ENCODE peak calls at places on chromosomes 4 and X, in nine cellular contexts. P, C, E, Y, B, V, D, S and H are unnamed samples.

GRCh38 chrX:110180176-110180927 is 137.5 kb downstream of the AMMECR1 start:
- DNase-seq in Y (peak), B (no peak), D (peak), S (no peak), P (no peak), E (no peak), C (peak), V (no peak), H (peak)

GRCh38 chrX:19751068-19751467 is 136.3 kb downstream of the SH3KBP1 start:
- DNase-seq in B (no peak), Y (no peak), P (no peak), E (no peak), S (no peak), D (no peak), V (no peak), C (no peak), H (no peak)

GRCh38 chr4:53863731-53864130 is 200.7 kb downstream of the CHIC2 start:
- DNase-seq in D (no peak), B (no peak), S (no peak), E (no peak), P (no peak), V (no peak), C (peak), Y (no peak), H (no peak)

GRCh38 chr4:150082241-150082640 is 4.0 kb downstream of the DCLK2 start:
- DNase-seq in D (no peak), E (no peak), Y (no peak), P (no peak), C (no peak), B (no peak), V (no peak), S (no peak), H (no peak)

GRCh38 chr4:52173470-52174055 is 122.5 kb downstream of the SPATA18 start:
- DNase-seq in C (peak), P (no peak), V (no peak), S (no peak), E (no peak), D (no peak), Y (no peak), B (no peak), H (no peak)

GRCh38 chrX:38052096-38052495 is 45.7 kb downstream of the SYTL5 start:
- DNase-seq in E (no peak), P (no peak), V (no peak), C (no peak), Y (no peak), D (peak), S (no peak), B (peak), H (peak)

GRCh38 chr4:79049840-79050520 is 110.7 kb upstream of the PAQR3 start:
- DNase-seq in C (no peak), P (no peak), V (no peak), E (no peak), D (no peak), B (peak), S (no peak), Y (no peak), H (no peak)

GRCh38 chr4:80036949-80037348 is 36.1 kb downstream of the ANTXR2 start:
- DNase-seq in Y (no peak), C (no peak), S (no peak), E (no peak), B (no peak), D (no peak), P (no peak), V (no peak), H (no peak)

GRCh38 chr4:75158451-75158850 is 225.5 kb downstream of the PARM1 start:
- DNase-seq in D (no peak), P (no peak), C (no peak), Y (no peak), B (no peak), S (no peak), E (no peak), V (no peak), H (no peak)

GRCh38 chrX:138485767-138486166 is 225.8 kb downstream of the FGF13 start:
- DNase-seq in E (no peak), C (no peak), S (no peak), V (no peak), D (no peak), P (no peak), B (no peak), Y (no peak), H (no peak)

GRCh38 chrX:135737361-135738071 is 24.1 kb downstream of the CT45A1 start:
- DNase-seq in V (no peak), Y (no peak), E (no peak), B (peak), D (peak), P (no peak), C (no peak), S (no peak), H (no peak)

GRCh38 chr4:119097282-119097900 is 38.2 kb upstream of the MYOZ2 start:
- DNase-seq in D (no peak), B (no peak), C (no peak), V (no peak), S (no peak), Y (no peak), E (no peak), P (no peak), H (no peak)

GRCh38 chr4:122928930-122929329 is 6.5 kb upstream of the NUDT6 start:
- DNase-seq in D (no peak), S (no peak), C (no peak), P (no peak), V (no peak), Y (no peak), B (no peak), E (no peak), H (no peak)

GRCh38 chr4:48180234-48180633 is 46.2 kb upstream of the TXK start:
- DNase-seq in B (peak), D (no peak), P (no peak), S (no peak), Y (no peak), E (no peak), V (no peak), C (no peak), H (no peak)

GRCh38 chr4:173463816-173464215 is 64.9 kb upstream of the SCRG1 start:
- DNase-seq in S (no peak), D (no peak), C (no peak), V (no peak), P (no peak), B (no peak), Y (no peak), E (no peak), H (no peak)
- TF ChIP-seq POLR2A in S (no peak), D (no peak), C (no peak), V (no peak), P (no peak), B (no peak), Y (no peak), E (no peak), H (no peak)

DNA sequence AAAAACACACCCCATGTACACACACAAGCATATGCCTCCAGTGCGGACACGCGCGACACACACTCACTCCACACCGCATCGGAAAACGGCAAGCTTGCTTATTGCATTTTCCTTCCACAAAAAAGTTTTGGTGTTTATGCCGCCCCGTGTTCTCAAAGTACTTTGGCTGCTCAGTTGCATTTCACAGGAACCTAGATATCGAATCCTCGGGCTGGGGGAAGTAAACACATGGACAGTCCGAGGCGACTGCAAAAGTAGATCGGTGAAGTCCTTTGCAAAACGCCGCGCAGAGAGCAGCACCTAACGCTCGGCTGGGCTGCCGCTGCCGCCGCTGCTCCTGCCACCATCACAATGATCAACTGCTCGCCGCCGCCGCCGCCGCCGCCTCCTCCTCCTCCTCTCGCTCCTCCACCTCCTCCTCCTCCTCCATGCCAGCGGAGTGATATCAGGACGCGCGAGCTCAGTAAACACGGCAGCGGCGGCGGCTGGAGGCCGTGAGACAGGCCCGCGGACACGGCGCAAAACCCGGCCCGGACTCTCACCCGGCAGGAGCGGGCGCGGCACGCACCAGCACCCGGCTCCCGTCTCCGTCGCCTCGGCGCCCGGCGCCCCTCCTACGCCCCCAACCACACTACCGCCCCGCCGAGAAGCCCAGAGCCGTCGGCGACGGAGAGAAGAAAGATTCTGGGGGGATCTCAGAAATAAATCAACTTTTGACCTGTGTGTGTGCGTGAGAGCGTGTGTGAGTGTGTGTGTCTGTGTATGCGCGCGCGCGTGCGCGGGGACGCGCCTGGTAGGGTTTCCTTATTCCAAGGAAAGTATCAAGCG is at the start of gene MAML3:
- DNase-seq in S (peak), Y (peak), C (peak), E (peak), V (peak), B (peak), P (peak), D (peak), H (peak)
- TF ChIP-seq POLR2A in S (no peak), Y (peak), C (peak), E (peak), V (peak), B (peak), P (peak), D (no peak), H (peak)

GRCh38 chr4:55948726-55949479 is at the start of gene CEP135:
- DNase-seq in V (peak), C (peak), P (peak), S (peak), D (peak), E (peak), Y (peak), B (peak), H (peak)

GRCh38 chr4:55951191-55951922 is 2.6 kb downstream of the CEP135 start:
- DNase-seq in E (no peak), V (no peak), Y (no peak), B (no peak), S (no peak), C (no peak), P (no peak), D (no peak), H (no peak)

GRCh38 chr4:55947254-55947882 is 1.4 kb upstream of the CEP135 start:
- DNase-seq in P (no peak), C (no peak), S (peak), D (no peak), E (no peak), V (no peak), B (peak), Y (no peak), H (no peak)

GRCh38 chr4:55949480-55949802 is 696 bp downstream of the CEP135 start:
- DNase-seq in V (no peak), C (no peak), B (no peak), D (no peak), P (no peak), Y (no peak), S (no peak), E (no peak), H (peak)

GRCh38 chr4:55947912-55948725 is 626 bp upstream of the CEP135 start:
- DNase-seq in Y (no peak), E (no peak), V (peak), P (no peak), S (no peak), B (peak), D (peak), C (no peak), H (peak)
- TF ChIP-seq POLR2A in Y (no peak), E (no peak), V (no peak), P (no peak), S (peak), B (no peak), D (no peak), C (no peak), H (no peak)

GRCh38 chr4:87073570-87074470 is 139.0 kb downstream of the AFF1 start:
- DNase-seq in Y (no peak), V (no peak), B (no peak), E (no peak), P (peak), S (peak), C (no peak), D (no peak), H (no peak)
- TF ChIP-seq POLR2A in Y (no peak), V (no peak), B (no peak), E (no peak), P (no peak), S (peak), C (no peak), D (no peak), H (no peak)

DNA sequence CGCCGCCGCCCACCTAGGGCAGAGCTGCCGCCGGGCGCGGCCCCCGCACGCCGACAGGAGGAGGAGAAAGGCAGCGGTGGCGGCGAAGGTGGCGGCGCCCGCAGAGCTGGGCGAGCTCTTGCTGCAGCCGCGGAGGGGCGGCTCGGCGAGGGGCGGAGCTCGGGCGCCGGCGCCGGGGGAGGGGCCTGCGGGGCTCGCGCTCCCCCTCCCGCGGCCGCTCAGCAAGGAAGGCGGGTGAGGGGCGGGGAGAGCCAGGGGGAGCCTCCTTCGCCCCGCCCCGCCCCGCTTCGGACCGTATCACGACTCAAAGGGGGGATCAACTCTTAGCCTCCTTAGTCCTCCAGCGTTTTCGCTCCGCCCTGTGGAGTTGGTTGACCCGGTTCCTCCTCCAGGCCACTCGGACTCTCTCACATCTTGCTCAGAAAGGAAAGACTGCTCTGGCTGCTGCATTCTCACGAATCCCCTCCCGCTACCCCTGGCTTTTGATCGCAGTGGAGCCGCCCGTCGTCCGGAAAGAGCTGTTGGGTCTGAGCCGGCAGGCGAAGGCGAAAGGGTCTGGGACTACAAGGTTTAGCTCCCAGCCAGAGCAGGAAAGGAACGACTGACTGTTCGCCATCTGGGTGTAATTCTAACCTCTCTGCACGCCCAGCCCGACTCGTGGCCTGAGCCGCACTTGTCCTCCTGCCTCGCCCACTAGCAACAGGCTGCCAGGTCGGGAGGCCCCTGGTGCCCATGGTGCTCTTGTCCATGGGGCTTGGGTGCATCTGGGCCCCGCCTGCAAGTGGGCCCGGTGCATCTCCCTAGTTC is at the start of gene ATP8A1:
- DNase-seq in P (peak), E (peak), V (peak), D (peak), Y (peak), S (peak), B (peak), C (peak), H (peak)
- TF ChIP-seq POLR2A in P (no peak), E (peak), V (peak), D (peak), Y (peak), S (peak), B (peak), C (peak), H (peak)

GRCh38 chr4:108359936-108360681 is 191.4 kb upstream of the LEF1 start:
- DNase-seq in B (no peak), P (no peak), Y (no peak), V (no peak), E (no peak), D (no peak), S (no peak), C (no peak), H (peak)
- TF ChIP-seq POLR2A in B (no peak), P (no peak), Y (no peak), V (no peak), E (no peak), D (no peak), S (no peak), C (no peak), H (no peak)

GRCh38 chrX:23742174-23742692 is 843 bp downstream of the ACOT9 start:
- DNase-seq in S (no peak), Y (peak), E (no peak), C (peak), B (peak), V (peak), D (no peak), P (no peak), H (peak)

GRCh38 chrX:23737413-23737812 is 5.7 kb downstream of the ACOT9 start:
- DNase-seq in V (no peak), E (no peak), P (no peak), D (no peak), Y (no peak), S (no peak), C (no peak), B (no peak), H (no peak)

GRCh38 chrX:23745786-23746185 is 2.7 kb upstream of the ACOT9 start:
- DNase-seq in V (no peak), B (no peak), P (no peak), C (no peak), S (no peak), E (no peak), Y (no peak), D (no peak), H (no peak)

DNA sequence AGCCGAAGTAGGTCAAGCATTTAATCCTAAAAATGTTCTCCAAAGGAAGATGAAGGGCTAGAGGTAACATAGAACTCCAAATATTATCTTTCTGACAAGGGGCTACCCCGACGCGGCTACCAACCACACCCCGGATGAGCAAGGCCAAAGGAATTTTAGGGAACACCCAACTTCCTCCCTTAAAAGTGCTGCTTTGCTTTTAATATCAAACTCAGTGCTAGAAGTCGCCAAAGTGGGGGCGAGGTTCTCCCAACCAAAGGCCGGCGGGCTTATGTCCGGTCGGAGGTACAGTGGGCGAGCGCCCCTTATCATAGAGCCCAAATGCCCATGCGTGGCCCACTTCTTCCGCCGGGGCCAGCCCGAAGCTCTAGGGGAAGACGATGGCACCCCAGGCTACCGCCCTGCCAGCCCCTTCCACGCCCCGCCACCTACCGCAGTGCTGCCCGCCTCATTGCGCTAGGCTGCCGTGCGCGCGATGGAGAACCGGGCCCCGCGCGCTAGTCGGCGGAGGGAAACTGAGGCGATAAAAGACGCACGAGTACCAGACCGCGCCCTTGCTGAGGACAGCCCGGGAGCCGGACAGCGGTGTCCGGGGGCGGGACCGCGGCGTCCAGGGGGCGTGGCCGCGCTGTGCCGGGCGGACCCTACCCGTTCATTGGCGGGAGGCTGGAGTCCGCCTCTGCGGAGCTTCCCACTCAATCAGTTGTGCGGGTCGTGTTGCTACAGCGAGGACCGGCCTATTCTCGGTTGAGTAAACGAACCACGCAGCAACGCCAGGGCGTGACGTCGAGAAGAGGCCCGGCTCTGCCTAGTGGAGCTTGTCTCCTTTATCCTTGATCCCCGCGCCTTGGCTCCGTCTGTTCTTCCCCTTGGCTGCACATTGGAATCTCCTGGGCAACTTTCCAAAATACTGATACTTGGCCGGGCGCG is at the start of gene ACOT9:
- DNase-seq in Y (peak), S (peak), B (peak), E (peak), V (peak), P (peak), D (peak), C (peak), H (peak)
- TF ChIP-seq POLR2A in Y (peak), S (peak), B (peak), E (peak), V (peak), P (peak), D (peak), C (peak), H (no peak)

GRCh38 chr4:38466401-38466800 is 197.6 kb upstream of the KLF3 start:
- DNase-seq in E (no peak), C (no peak), Y (no peak), S (no peak), V (no peak), B (no peak), P (no peak), D (no peak), H (peak)

GRCh38 chr4:38461342-38461741 is 202.7 kb upstream of the KLF3 start:
- DNase-seq in C (no peak), V (no peak), P (no peak), D (no peak), S (no peak), Y (no peak), B (peak), E (no peak), H (no peak)

GRCh38 chr4:38463268-38463958 is 200.6 kb upstream of the KLF3 start:
- DNase-seq in B (no peak), Y (no peak), P (no peak), D (no peak), V (no peak), E (no peak), C (no peak), S (no peak), H (no peak)

GRCh38 chr4:38464328-38464727 is 199.7 kb upstream of the KLF3 start:
- DNase-seq in C (no peak), D (no peak), B (no peak), E (no peak), S (no peak), Y (no peak), P (no peak), V (no peak), H (no peak)

DNA sequence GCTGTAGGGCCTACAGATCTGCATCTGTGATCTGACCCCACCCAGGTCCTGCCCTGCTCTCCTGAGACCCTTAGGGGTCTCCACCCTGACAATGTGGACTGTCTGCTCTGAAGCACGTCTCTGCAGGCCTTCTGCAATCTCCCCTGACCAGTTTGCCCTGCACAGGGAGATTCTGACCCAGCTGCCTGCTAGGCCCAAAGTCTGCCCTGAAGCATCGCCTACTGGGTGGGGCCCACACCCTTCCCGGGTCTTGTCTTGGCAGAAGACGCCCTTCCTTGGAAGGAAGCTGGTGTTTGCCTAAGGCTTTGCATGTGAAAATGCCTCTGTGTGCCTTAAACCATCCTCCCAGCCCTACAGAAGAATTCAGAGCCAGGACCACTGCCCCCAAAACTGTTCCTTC is 201.3 kb upstream of the KLF3 start:
- DNase-seq in P (no peak), C (no peak), D (no peak), B (no peak), S (no peak), E (no peak), V (no peak), Y (no peak), H (peak)
- TF ChIP-seq POLR2A in P (no peak), C (no peak), D (no peak), B (no peak), S (no peak), E (no peak), V (no peak), Y (no peak), H (no peak)